ENCODE peak calls at places on chromosomes 4 and X, in five cellular contexts. One of them, this sample, is unnamed.

GRCh38 chr4:72300126-72300525 is 268.3 kb downstream of the NPFFR2 start:
- DNase-seq in right cardiac atrium: no peak
- DNase-seq in GM06990: no peak
- DNase-seq in BJ: no peak
- DNase-seq in astrocyte of the hippocampus: no peak
- DNase-seq in this sample: no peak

GRCh38 chr4:133152801-133153526 is 3.9 kb downstream of the PCDH10 start:
- DNase-seq in right cardiac atrium: no peak
- DNase-seq in GM06990: no peak
- DNase-seq in BJ: no peak
- DNase-seq in astrocyte of the hippocampus: peak
- DNase-seq in this sample: no peak

GRCh38 chrX:105975382-105975781 is 63.1 kb downstream of the SERPINA7 start:
- DNase-seq in right cardiac atrium: no peak
- DNase-seq in GM06990: no peak
- DNase-seq in BJ: no peak
- DNase-seq in astrocyte of the hippocampus: peak
- DNase-seq in this sample: no peak

GRCh38 chr4:35250771-35251170 is 993.5 kb downstream of the ARAP2 start:
- DNase-seq in right cardiac atrium: no peak
- DNase-seq in GM06990: no peak
- DNase-seq in BJ: no peak
- DNase-seq in astrocyte of the hippocampus: peak
- DNase-seq in this sample: no peak

GRCh38 chr4:2340272-2341061 is 78.0 kb downstream of the ZFYVE28 start:
- DNase-seq in right cardiac atrium: no peak
- DNase-seq in GM06990: no peak
- DNase-seq in BJ: no peak
- DNase-seq in astrocyte of the hippocampus: no peak
- DNase-seq in this sample: no peak

GRCh38 chr4:76219299-76220055 is 5.9 kb upstream of the SCARB2 start:
- DNase-seq in right cardiac atrium: no peak
- DNase-seq in GM06990: no peak
- DNase-seq in BJ: no peak
- DNase-seq in astrocyte of the hippocampus: no peak
- DNase-seq in this sample: peak

GRCh38 chr4:120007171-120007894 is 59.3 kb downstream of the MAD2L1 start:
- DNase-seq in right cardiac atrium: no peak
- DNase-seq in GM06990: no peak
- DNase-seq in BJ: peak
- DNase-seq in astrocyte of the hippocampus: peak
- DNase-seq in this sample: peak

GRCh38 chr4:123338715-123339114 is 57.9 kb upstream of the SPRY1 start:
- DNase-seq in right cardiac atrium: no peak
- DNase-seq in GM06990: no peak
- DNase-seq in BJ: no peak
- DNase-seq in astrocyte of the hippocampus: no peak
- DNase-seq in this sample: no peak

GRCh38 chrX:47321386-47321785 is 49.0 kb upstream of the ZNF157 start:
- DNase-seq in right cardiac atrium: peak
- DNase-seq in GM06990: no peak
- DNase-seq in BJ: no peak
- DNase-seq in astrocyte of the hippocampus: peak
- DNase-seq in this sample: no peak

GRCh38 chr4:78704981-78705757 is 71.0 kb upstream of the BMP2K start:
- DNase-seq in right cardiac atrium: no peak
- DNase-seq in GM06990: no peak
- DNase-seq in BJ: peak
- DNase-seq in astrocyte of the hippocampus: peak
- DNase-seq in this sample: peak

GRCh38 chr4:38050560-38051350 is 90.6 kb downstream of the PTTG2 start:
- DNase-seq in right cardiac atrium: no peak
- DNase-seq in GM06990: no peak
- DNase-seq in BJ: no peak
- DNase-seq in astrocyte of the hippocampus: peak
- DNase-seq in this sample: no peak

GRCh38 chr4:8912506-8912905 is 40.9 kb upstream of the HMX1 start:
- DNase-seq in right cardiac atrium: no peak
- DNase-seq in GM06990: no peak
- DNase-seq in BJ: no peak
- DNase-seq in astrocyte of the hippocampus: no peak
- DNase-seq in this sample: no peak

This sample was measured in AG09309.